ENCODE peak calls at places on chromosomes 3 and 15, in seven cellular contexts. Y is astrocyte of the spinal cord, V is A673, E is WERI-Rb-1, X is uterus, C is psoas muscle, F is BJ. D is an unnamed sample.

GRCh38 chr3:111236833-111237713 is 165.5 kb downstream of the NECTIN3 start:
- DNase-seq in Y (peak; percentile 58), V (no peak), E (no peak), X (no peak), C (no peak), F (peak; percentile 28), D (no peak)

GRCh38 chr3:113736548-113737089 is 9.4 kb downstream of the NAA50 start:
- DNase-seq in Y (peak; percentile 78), V (peak; percentile 79), E (no peak), X (no peak), C (no peak), F (no peak), D (peak; percentile 50)

GRCh38 chr3:188584162-188584529 is 430.2 kb downstream of the LPP start:
- DNase-seq in Y (peak; percentile 75), V (peak; percentile 66), E (no peak), X (no peak), C (no peak), F (no peak), D (no peak)

GRCh38 chr3:142646020-142646783 is 50.0 kb downstream of the PLS1 start:
- DNase-seq in Y (no peak), V (peak; percentile 19), E (no peak), X (no peak), C (no peak), F (no peak), D (no peak)

GRCh38 chr3:85605066-85605465 is 646.3 kb downstream of the CADM2 start:
- DNase-seq in Y (no peak), V (no peak), E (no peak), X (no peak), C (no peak), F (no peak), D (no peak)

GRCh38 chr3:129690963-129691362 is 84.5 kb upstream of the PLXND1 start:
- DNase-seq in Y (no peak), V (no peak), E (peak; percentile 24), X (no peak), C (no peak), F (no peak), D (no peak)

GRCh38 chr3:43790060-43790459 is 99.3 kb downstream of the ABHD5 start:
- DNase-seq in Y (no peak), V (no peak), E (no peak), X (no peak), C (no peak), F (no peak), D (no peak)

GRCh38 chr15:70493787-70494514 is 269.4 kb downstream of the UACA start:
- DNase-seq in Y (peak; percentile 35), V (peak; percentile 67), E (peak; percentile 48), X (no peak), C (no peak), F (no peak), D (no peak)

GRCh38 chr3:57555738-57556458 is at the start of gene PDE12:
- DNase-seq in Y (peak; percentile 96), V (peak; percentile 80), E (peak; percentile 88), X (peak; percentile 84), C (peak; percentile 94), F (peak; percentile 55), D (peak; percentile 70)

GRCh38 chr15:40600956-40601355 is 6.9 kb downstream of the KNL1 start:
- DNase-seq in Y (no peak), V (no peak), E (no peak), X (no peak), C (no peak), F (no peak), D (no peak)

GRCh38 chr3:122273498-122273897 is 51.5 kb upstream of the CSTA start:
- DNase-seq in Y (no peak), V (no peak), E (no peak), X (no peak), C (no peak), F (no peak), D (no peak)

GRCh38 chr3:49812916-49813496 is 747 bp downstream of the UBA7 start:
- DNase-seq in Y (no peak), V (no peak), E (no peak), X (no peak), C (no peak), F (no peak), D (no peak)
- H3K4me3 ChIP-seq in Y (peak overlapping the region; percentile 41), V (no peak overlapping the region), E (no peak overlapping the region), X (peak overlapping the region; percentile 43), C (peak overlapping the region; percentile 67), F (peak overlapping the region; percentile 49), D (peak overlapping the region; percentile 34)

DNA sequence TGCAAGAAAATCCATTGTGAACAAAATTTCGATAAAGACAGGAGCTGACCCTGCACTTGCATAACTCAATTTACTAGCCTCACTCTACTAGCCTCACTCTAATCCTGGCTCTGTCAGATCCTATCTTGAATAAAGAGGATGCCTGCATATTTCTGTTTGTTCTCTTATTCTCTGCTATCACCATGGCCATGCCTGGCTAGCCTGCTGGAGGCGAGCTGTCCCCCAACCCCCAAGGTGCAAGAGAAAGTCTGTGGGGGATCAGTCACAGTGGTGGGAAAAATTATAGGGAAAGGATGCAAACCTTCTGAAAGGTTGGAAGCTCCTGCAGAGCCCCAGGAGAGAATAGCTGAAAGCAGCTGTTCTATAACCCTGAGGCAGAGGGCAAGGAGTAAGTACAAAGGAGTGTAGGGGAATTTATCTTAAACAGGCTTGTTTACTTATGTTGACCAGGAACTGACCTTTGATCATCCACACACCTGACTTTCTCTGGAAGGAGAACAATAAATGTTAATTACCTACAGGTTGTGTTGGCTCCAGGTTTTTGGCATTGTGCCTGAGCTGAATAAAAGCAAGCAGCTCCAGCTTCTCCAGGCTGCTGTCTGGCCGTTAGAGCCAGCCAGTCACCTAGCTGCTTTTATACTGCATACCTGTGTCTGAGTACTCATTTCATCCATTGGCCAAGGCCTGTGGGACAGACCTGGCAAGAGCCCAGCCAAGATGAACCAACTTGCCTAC is 137.7 kb upstream of the RASGRP1 start:
- DNase-seq in Y (no peak), V (no peak), E (no peak), X (no peak), C (no peak), F (no peak), D (no peak)
- H3K4me3 ChIP-seq in Y (no peak overlapping the region), V (no peak overlapping the region), E (no peak overlapping the region), X (no peak overlapping the region), C (no peak overlapping the region), F (no peak overlapping the region), D (no peak overlapping the region)

DNA sequence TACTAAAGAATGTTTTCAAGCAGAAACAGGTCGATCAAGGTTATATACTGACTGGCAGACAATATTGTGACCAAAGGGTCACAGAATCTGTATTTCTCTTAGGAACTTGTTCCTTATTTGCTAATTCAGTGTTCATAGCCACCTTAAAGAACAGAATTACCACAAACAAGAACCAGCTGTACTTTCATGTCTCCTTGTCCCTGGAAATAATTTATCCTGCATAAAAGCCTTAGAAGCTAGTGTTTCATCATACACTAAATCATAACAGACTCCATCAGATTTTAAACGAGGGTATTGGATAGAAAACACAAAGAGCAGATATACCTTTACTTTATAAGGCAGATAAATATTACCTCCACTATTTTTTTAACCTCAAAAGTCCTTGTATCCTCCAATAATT is 6.4 kb downstream of the DNAJC19 start:
- DNase-seq in Y (no peak), V (no peak), E (no peak), X (no peak), C (no peak), F (no peak), D (no peak)
- H3K4me3 ChIP-seq in Y (no peak overlapping the region), V (no peak overlapping the region), E (no peak overlapping the region), X (no peak overlapping the region), C (no peak overlapping the region), F (no peak overlapping the region), D (no peak overlapping the region)

GRCh38 chr3:171428892-171429291 is 31.3 kb downstream of the TNIK start:
- DNase-seq in Y (no peak), V (no peak), E (no peak), X (no peak), C (no peak), F (no peak), D (no peak)
- H3K4me3 ChIP-seq in Y (no peak overlapping the region), V (no peak overlapping the region), E (no peak overlapping the region), X (no peak overlapping the region), C (no peak overlapping the region), F (no peak overlapping the region), D (no peak overlapping the region)

GRCh38 chr3:148866261-148866660 is 1.2 kb downstream of the CPA3 start:
- DNase-seq in Y (peak; percentile 74), V (no peak), E (no peak), X (no peak), C (no peak), F (no peak), D (no peak)
- H3K4me3 ChIP-seq in Y (no peak overlapping the region), V (no peak overlapping the region), E (no peak overlapping the region), X (no peak overlapping the region), C (no peak overlapping the region), F (no peak overlapping the region), D (no peak overlapping the region)

DNA sequence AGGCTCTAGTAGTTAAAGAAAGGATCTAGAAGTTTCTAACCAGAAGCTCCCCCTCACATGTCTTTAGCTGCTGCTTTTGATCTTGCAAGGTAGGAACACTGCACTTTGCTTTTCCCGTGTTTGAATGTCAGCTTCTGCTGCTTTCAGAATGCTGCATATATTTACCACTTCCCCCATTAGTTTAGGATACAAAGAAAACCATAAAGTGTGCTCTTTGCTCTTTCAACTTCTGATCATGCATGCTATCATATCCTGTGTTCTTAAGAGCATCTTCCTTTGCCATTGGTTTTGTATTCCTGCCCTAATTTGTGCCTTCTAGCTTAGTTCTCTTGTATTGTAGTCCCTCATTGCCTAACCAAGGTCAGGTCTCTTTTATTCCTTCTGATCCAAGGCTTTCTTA is 43.3 kb downstream of the ZNF609 start:
- DNase-seq in Y (no peak), V (no peak), E (no peak), X (no peak), C (no peak), F (no peak), D (no peak)
- H3K4me3 ChIP-seq in Y (no peak overlapping the region), V (no peak overlapping the region), E (no peak overlapping the region), X (no peak overlapping the region), C (no peak overlapping the region), F (no peak overlapping the region), D (no peak overlapping the region)

DNA sequence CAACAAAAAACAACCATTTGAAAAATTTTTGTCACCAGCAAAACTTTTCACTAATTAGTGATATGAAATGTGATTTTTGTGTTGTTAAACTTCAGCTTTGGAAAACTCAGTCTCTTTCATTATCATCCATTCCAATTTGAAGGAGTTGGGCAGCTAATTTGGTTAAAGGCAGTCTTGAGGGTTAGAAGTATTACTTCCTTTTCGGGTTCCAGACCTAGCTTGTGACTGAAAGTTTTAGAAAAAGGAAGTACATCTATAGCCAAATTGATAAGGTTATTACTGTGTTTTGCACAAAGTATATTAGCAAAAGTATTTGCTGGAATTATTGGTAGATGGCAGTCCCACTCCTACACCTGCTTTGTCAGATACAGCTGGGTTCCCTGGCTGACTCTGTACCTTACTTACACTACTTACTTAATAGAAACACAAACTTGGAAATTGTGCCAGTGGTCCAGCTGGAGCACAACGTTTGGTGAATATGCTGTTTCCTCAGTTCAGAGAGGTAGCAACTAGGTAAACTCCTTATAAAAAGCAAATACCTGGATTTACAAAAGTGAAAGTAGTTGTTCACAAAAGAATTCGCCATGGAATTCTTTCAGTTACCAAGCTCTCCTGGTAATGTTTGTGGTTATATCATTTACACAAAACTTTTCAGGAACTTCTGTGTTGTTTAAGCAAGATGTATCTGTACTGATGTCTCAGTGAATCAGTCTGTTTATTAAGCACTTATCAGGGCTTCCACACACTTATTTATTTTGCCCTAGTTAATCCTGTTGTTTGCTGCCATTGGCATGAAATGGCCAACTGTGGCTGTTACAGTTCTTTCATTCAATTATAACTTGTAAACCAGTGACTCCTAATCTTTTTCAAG is 31.6 kb downstream of the TIPARP start:
- DNase-seq in Y (no peak), V (no peak), E (no peak), X (no peak), C (no peak), F (no peak), D (no peak)
- H3K4me3 ChIP-seq in Y (no peak overlapping the region), V (no peak overlapping the region), E (no peak overlapping the region), X (no peak overlapping the region), C (no peak overlapping the region), F (no peak overlapping the region), D (no peak overlapping the region)